ENCODE peak calls at places on chromosomes 5 and 9, in eight cellular contexts. One of them, this sample, is unnamed.

GRCh38 chr9:129145316-129145715 is 32.7 kb downstream of the IER5L start:
- DNase-seq in HCEC 1CT: no peak
- DNase-seq in RKO: no peak
- DNase-seq in DMS153: no peak
- DNase-seq in KBM-7: no peak
- DNase-seq in HS-5: no peak
- DNase-seq in ureter: no peak
- DNase-seq in activated T-cell treated with anti-CD3 and anti-CD28 coated beads for 48 hours: no peak
- DNase-seq in this sample: no peak

GRCh38 chr9:77455312-77455927 is 192.7 kb downstream of the GNA14 start:
- DNase-seq in KBM-7: peak
- DNase-seq in activated T-cell treated with anti-CD3 and anti-CD28 coated beads for 48 hours: no peak
- DNase-seq in HCEC 1CT: peak
- DNase-seq in HS-5: no peak
- DNase-seq in DMS153: no peak
- DNase-seq in ureter: no peak
- DNase-seq in RKO: peak
- DNase-seq in this sample: peak

GRCh38 chr5:106894964-106895363 is 775.8 kb downstream of the EFNA5 start:
- DNase-seq in KBM-7: no peak
- DNase-seq in RKO: no peak
- DNase-seq in activated T-cell treated with anti-CD3 and anti-CD28 coated beads for 48 hours: no peak
- DNase-seq in HCEC 1CT: peak
- DNase-seq in HS-5: peak
- DNase-seq in DMS153: no peak
- DNase-seq in ureter: no peak
- DNase-seq in this sample: no peak

GRCh38 chr9:82912639-82913038 is 150.3 kb downstream of the RASEF start:
- DNase-seq in DMS153: no peak
- DNase-seq in HCEC 1CT: no peak
- DNase-seq in HS-5: no peak
- DNase-seq in KBM-7: no peak
- DNase-seq in RKO: no peak
- DNase-seq in ureter: no peak
- DNase-seq in activated T-cell treated with anti-CD3 and anti-CD28 coated beads for 48 hours: no peak
- DNase-seq in this sample: no peak

GRCh38 chr9:27548055-27548741 is 18.6 kb upstream of the MOB3B start:
- DNase-seq in ureter: no peak
- DNase-seq in HCEC 1CT: peak
- DNase-seq in DMS153: no peak
- DNase-seq in RKO: peak
- DNase-seq in activated T-cell treated with anti-CD3 and anti-CD28 coated beads for 48 hours: no peak
- DNase-seq in KBM-7: peak
- DNase-seq in HS-5: no peak
- DNase-seq in this sample: peak

GRCh38 chr5:168407222-168407621 is 79.0 kb upstream of the RARS1 start:
- DNase-seq in ureter: no peak
- DNase-seq in RKO: no peak
- DNase-seq in HCEC 1CT: no peak
- DNase-seq in HS-5: no peak
- DNase-seq in DMS153: no peak
- DNase-seq in KBM-7: no peak
- DNase-seq in activated T-cell treated with anti-CD3 and anti-CD28 coated beads for 48 hours: no peak
- DNase-seq in this sample: no peak

GRCh38 chr5:175629231-175629630 is 28.6 kb upstream of the HRH2 start:
- DNase-seq in RKO: no peak
- DNase-seq in activated T-cell treated with anti-CD3 and anti-CD28 coated beads for 48 hours: no peak
- DNase-seq in HCEC 1CT: no peak
- DNase-seq in HS-5: no peak
- DNase-seq in KBM-7: no peak
- DNase-seq in DMS153: no peak
- DNase-seq in ureter: no peak
- DNase-seq in this sample: no peak

GRCh38 chr9:95167998-95168397 is 149.5 kb downstream of the FANCC start:
- DNase-seq in HCEC 1CT: peak
- DNase-seq in KBM-7: peak
- DNase-seq in HS-5: peak
- DNase-seq in ureter: peak
- DNase-seq in activated T-cell treated with anti-CD3 and anti-CD28 coated beads for 48 hours: peak
- DNase-seq in DMS153: peak
- DNase-seq in RKO: peak
- DNase-seq in this sample: peak

GRCh38 chr5:180234271-180234670 is 25.3 kb upstream of the RASGEF1C start:
- DNase-seq in activated T-cell treated with anti-CD3 and anti-CD28 coated beads for 48 hours: no peak
- DNase-seq in RKO: no peak
- DNase-seq in ureter: no peak
- DNase-seq in HCEC 1CT: no peak
- DNase-seq in HS-5: no peak
- DNase-seq in KBM-7: no peak
- DNase-seq in DMS153: no peak
- DNase-seq in this sample: no peak

GRCh38 chr5:147699496-147700088 is 82.9 kb downstream of the JAKMIP2 start:
- DNase-seq in HCEC 1CT: no peak
- DNase-seq in ureter: no peak
- DNase-seq in DMS153: no peak
- DNase-seq in activated T-cell treated with anti-CD3 and anti-CD28 coated beads for 48 hours: no peak
- DNase-seq in HS-5: no peak
- DNase-seq in RKO: no peak
- DNase-seq in KBM-7: no peak
- DNase-seq in this sample: no peak

GRCh38 chr5:78215565-78215964 is 78.9 kb downstream of the AP3B1 start:
- DNase-seq in RKO: no peak
- DNase-seq in DMS153: no peak
- DNase-seq in HCEC 1CT: no peak
- DNase-seq in KBM-7: no peak
- DNase-seq in ureter: no peak
- DNase-seq in HS-5: no peak
- DNase-seq in activated T-cell treated with anti-CD3 and anti-CD28 coated beads for 48 hours: no peak
- DNase-seq in this sample: no peak

GRCh38 chr5:459562-460412 is 16.8 kb downstream of the EXOC3 start:
- DNase-seq in activated T-cell treated with anti-CD3 and anti-CD28 coated beads for 48 hours: no peak
- DNase-seq in ureter: no peak
- DNase-seq in KBM-7: no peak
- DNase-seq in HS-5: no peak
- DNase-seq in RKO: no peak
- DNase-seq in HCEC 1CT: no peak
- DNase-seq in DMS153: no peak
- DNase-seq in this sample: no peak

GRCh38 chr5:164335837-164336236 is 830.4 kb downstream of the MAT2B start:
- DNase-seq in KBM-7: no peak
- DNase-seq in activated T-cell treated with anti-CD3 and anti-CD28 coated beads for 48 hours: no peak
- DNase-seq in RKO: peak
- DNase-seq in HS-5: peak
- DNase-seq in DMS153: no peak
- DNase-seq in HCEC 1CT: peak
- DNase-seq in ureter: no peak
- DNase-seq in this sample: peak

This sample was measured in erythroblast.